ENCODE peak calls at places on chromosomes 2 and 18, in nine cellular contexts. H, G, S, T, E, R, Y, X and K are unnamed samples.
A peak's percentile ranks its signal among the peaks of the same experiment; 100 is the strongest.

GRCh38 chr2:171287606-171288005 is 126.9 kb upstream of the TLK1 start:
- DNase-seq in H (no peak), G (no peak), S (no peak), T (no peak), E (no peak), R (no peak), Y (no peak), X (no peak), K (no peak)

GRCh38 chr2:101900375-101900774 is 91.4 kb upstream of the IL1R2 start:
- DNase-seq in H (no peak), G (no peak), S (no peak), T (no peak), E (no peak), R (peak; percentile 24), Y (no peak), X (peak; percentile 73), K (peak; percentile 71)

GRCh38 chr2:163878718-163879117 is 142.9 kb upstream of the FIGN start:
- DNase-seq in H (no peak), G (no peak), S (no peak), T (no peak), E (no peak), R (peak; percentile 9), Y (peak; percentile 75), X (no peak), K (no peak)

GRCh38 chr2:40540026-40540425 is 88.1 kb upstream of the SLC8A1 start:
- DNase-seq in H (no peak), G (no peak), S (no peak), T (no peak), E (no peak), R (no peak), Y (no peak), X (no peak), K (no peak)

GRCh38 chr2:9378433-9379371 is 44.6 kb downstream of the ITGB1BP1 start:
- DNase-seq in H (no peak), G (no peak), S (no peak), T (no peak), E (peak; percentile 49), R (no peak), Y (peak; percentile 16), X (no peak), K (no peak)

GRCh38 chr18:77749189-77749588 is 499.5 kb downstream of the GALR1 start:
- DNase-seq in H (no peak), G (no peak), S (no peak), T (no peak), E (no peak), R (no peak), Y (peak; percentile 35), X (no peak), K (no peak)

GRCh38 chr18:9321017-9321452 is 13.5 kb upstream of the TWSG1 start:
- DNase-seq in H (no peak), G (no peak), S (no peak), T (no peak), E (no peak), R (no peak), Y (no peak), X (no peak), K (no peak)

GRCh38 chr2:233173115-233173514 is 78.4 kb upstream of the ATG16L1 start:
- DNase-seq in H (no peak), G (no peak), S (no peak), T (no peak), E (no peak), R (no peak), Y (no peak), X (no peak), K (no peak)

GRCh38 chr2:120710256-120710655 is 25.4 kb upstream of the GLI2 start:
- DNase-seq in H (no peak), G (no peak), S (no peak), T (no peak), E (no peak), R (no peak), Y (no peak), X (peak; percentile 39), K (no peak)

GRCh38 chr2:30185175-30185574 is 38.4 kb downstream of the YPEL5 start:
- DNase-seq in H (no peak), G (no peak), S (no peak), T (no peak), E (no peak), R (no peak), Y (no peak), X (no peak), K (no peak)

GRCh38 chr2:216115224-216115582 is 6.1 kb downstream of the XRCC5 start:
- DNase-seq in H (no peak), G (no peak), S (peak; percentile 27), T (no peak), E (no peak), R (no peak), Y (peak; percentile 58), X (no peak), K (no peak)

GRCh38 chr2:168758970-168759820 is 43.2 kb upstream of the NOSTRIN start:
- DNase-seq in H (no peak), G (no peak), S (no peak), T (no peak), E (no peak), R (peak; percentile 45), Y (peak; percentile 81), X (no peak), K (peak; percentile 16)

GRCh38 chr2:230746213-230746612 is 33.6 kb downstream of the CAB39 start:
- DNase-seq in H (no peak), G (no peak), S (no peak), T (no peak), E (no peak), R (no peak), Y (no peak), X (no peak), K (no peak)

GRCh38 chr18:79916546-79917350 is 34.7 kb downstream of the SLC66A2 start:
- DNase-seq in H (no peak), G (no peak), S (no peak), T (no peak), E (no peak), R (no peak), Y (no peak), X (peak; percentile 53), K (no peak)

GRCh38 chr2:238649123-238649522 is 198.8 kb upstream of the TWIST2 start:
- DNase-seq in H (no peak), G (no peak), S (no peak), T (no peak), E (no peak), R (no peak), Y (no peak), X (no peak), K (no peak)

GRCh38 chr2:83650897-83651296 is 808.2 kb downstream of the SUCLG1 start:
- DNase-seq in H (no peak), G (no peak), S (no peak), T (no peak), E (no peak), R (no peak), Y (no peak), X (no peak), K (no peak)

GRCh38 chr2:73069041-73069854 is 2.3 kb downstream of the SFXN5 start:
- DNase-seq in H (no peak), G (no peak), S (no peak), T (no peak), E (no peak), R (no peak), Y (no peak), X (peak; percentile 42), K (no peak)

GRCh38 chr2:155830817-155831579 is 501.5 kb downstream of the NR4A2 start:
- DNase-seq in H (no peak), G (no peak), S (no peak), T (no peak), E (no peak), R (no peak), Y (no peak), X (no peak), K (no peak)

GRCh38 chr2:156333951-156334495 is 1.5 kb upstream of the NR4A2 start:
- DNase-seq in H (no peak), G (peak; percentile 74), S (no peak), T (no peak), E (peak; percentile 78), R (no peak), Y (peak; percentile 78), X (peak; percentile 91), K (no peak)

GRCh38 chr2:101745711-101746694 is 48.5 kb downstream of the MAP4K4 start:
- DNase-seq in H (no peak), G (no peak), S (no peak), T (no peak), E (no peak), R (no peak), Y (peak; percentile 37), X (no peak), K (no peak)

GRCh38 chr2:223414646-223415045 is 187.5 kb downstream of the SCG2 start:
- DNase-seq in H (no peak), G (no peak), S (no peak), T (no peak), E (no peak), R (no peak), Y (no peak), X (no peak), K (no peak)